ENCODE peak calls at places on chromosomes 1 and 21, in six cellular contexts. One of them, this sample, is unnamed. For H3K9me3 and H3K27me3, the result is how much of the 10 kb centered on the place peaks cover.

GRCh38 chr1:43850599-43851233 is 82.9 kb upstream of the ARTN start:
- DNase-seq in lower lobe of right lung: no peak
- DNase-seq in CD8-positive, alpha-beta T cell: no peak
- DNase-seq in fibroblast of lung: no peak
- DNase-seq in breast epithelium: no peak
- DNase-seq in pancreas: no peak
- DNase-seq in this sample: no peak

GRCh38 chr1:166827426-166827825 is 11.8 kb upstream of the POGK start:
- DNase-seq in lower lobe of right lung: no peak
- DNase-seq in fibroblast of lung: no peak
- DNase-seq in breast epithelium: no peak
- DNase-seq in pancreas: no peak
- DNase-seq in CD8-positive, alpha-beta T cell: no peak
- DNase-seq in this sample: no peak

GRCh38 chr1:67514299-67514698 is 84.1 kb upstream of the SERBP1 start:
- DNase-seq in breast epithelium: no peak
- DNase-seq in lower lobe of right lung: no peak
- DNase-seq in pancreas: no peak
- DNase-seq in fibroblast of lung: no peak
- DNase-seq in CD8-positive, alpha-beta T cell: no peak
- DNase-seq in this sample: no peak

GRCh38 chr1:245177071-245177900 is 22.5 kb downstream of the KIF26B start:
- DNase-seq in breast epithelium: no peak
- DNase-seq in lower lobe of right lung: no peak
- DNase-seq in CD8-positive, alpha-beta T cell: no peak
- DNase-seq in fibroblast of lung: no peak
- DNase-seq in pancreas: no peak
- DNase-seq in this sample: no peak

GRCh38 chr1:8424539-8425116 is 106.7 kb downstream of the SLC45A1 start:
- DNase-seq in breast epithelium: no peak
- DNase-seq in pancreas: peak
- DNase-seq in CD8-positive, alpha-beta T cell: peak
- DNase-seq in fibroblast of lung: no peak
- DNase-seq in lower lobe of right lung: peak
- DNase-seq in this sample: peak

GRCh38 chr1:243447844-243448243 is 192.0 kb downstream of the SDCCAG8 start:
- DNase-seq in lower lobe of right lung: no peak
- DNase-seq in fibroblast of lung: no peak
- DNase-seq in pancreas: no peak
- DNase-seq in breast epithelium: no peak
- DNase-seq in CD8-positive, alpha-beta T cell: no peak
- DNase-seq in this sample: no peak

GRCh38 chr1:31803610-31804009 is 12.2 kb downstream of the SPOCD1 start:
- DNase-seq in breast epithelium: no peak
- DNase-seq in fibroblast of lung: no peak
- DNase-seq in lower lobe of right lung: no peak
- DNase-seq in CD8-positive, alpha-beta T cell: no peak
- DNase-seq in pancreas: no peak
- DNase-seq in this sample: no peak

GRCh38 chr1:9275567-9276034 is 17.1 kb upstream of the SPSB1 start:
- DNase-seq in lower lobe of right lung: peak
- DNase-seq in CD8-positive, alpha-beta T cell: peak
- DNase-seq in fibroblast of lung: peak
- DNase-seq in breast epithelium: no peak
- DNase-seq in pancreas: no peak
- DNase-seq in this sample: no peak

GRCh38 chr1:58883037-58883887 is 99.4 kb upstream of the JUN start:
- DNase-seq in lower lobe of right lung: peak
- DNase-seq in CD8-positive, alpha-beta T cell: no peak
- DNase-seq in fibroblast of lung: peak
- DNase-seq in pancreas: peak
- DNase-seq in breast epithelium: no peak
- DNase-seq in this sample: peak

GRCh38 chr1:89126602-89127001 is 688 bp upstream of the GBP2 start:
- DNase-seq in fibroblast of lung: no peak
- DNase-seq in lower lobe of right lung: no peak
- DNase-seq in CD8-positive, alpha-beta T cell: peak
- DNase-seq in breast epithelium: no peak
- DNase-seq in pancreas: no peak
- DNase-seq in this sample: no peak

DNA sequence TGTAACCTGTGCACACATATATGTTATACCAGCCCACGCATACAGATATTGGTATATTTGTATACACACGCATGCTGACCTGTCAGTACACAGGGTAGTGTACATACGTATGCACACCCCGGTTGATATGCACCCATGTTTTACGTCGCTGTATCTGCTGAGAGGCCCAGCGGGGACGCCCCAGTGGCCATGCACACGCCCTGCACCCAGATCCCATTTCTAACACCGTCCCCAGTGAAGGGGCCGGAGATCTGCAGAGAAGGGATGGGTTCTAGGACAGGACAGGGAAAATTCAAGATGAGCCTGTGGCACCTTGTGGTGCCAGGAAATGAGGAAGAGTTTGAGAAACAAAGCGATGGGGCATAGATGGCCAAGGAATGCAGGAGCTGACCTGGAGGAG is 57.2 kb upstream of the TTC34 start:
- DNase-seq in pancreas: no peak
- DNase-seq in breast epithelium: no peak
- DNase-seq in fibroblast of lung: no peak
- DNase-seq in lower lobe of right lung: no peak
- DNase-seq in CD8-positive, alpha-beta T cell: no peak
- DNase-seq in this sample: no peak
- H3K9me3 ChIP-seq in pancreas: under half
- H3K9me3 ChIP-seq in breast epithelium: under half
- H3K9me3 ChIP-seq in fibroblast of lung: under half
- H3K9me3 ChIP-seq in lower lobe of right lung: under half
- H3K9me3 ChIP-seq in CD8-positive, alpha-beta T cell: under half
- H3K9me3 ChIP-seq in this sample: under half

GRCh38 chr1:156853761-156854160 is 5.2 kb downstream of the INSRR start:
- DNase-seq in CD8-positive, alpha-beta T cell: no peak
- DNase-seq in fibroblast of lung: no peak
- DNase-seq in breast epithelium: no peak
- DNase-seq in lower lobe of right lung: no peak
- DNase-seq in pancreas: no peak
- DNase-seq in this sample: no peak
- H3K27me3 ChIP-seq in CD8-positive, alpha-beta T cell: under half
- H3K27me3 ChIP-seq in fibroblast of lung: half or more
- H3K27me3 ChIP-seq in breast epithelium: under half
- H3K27me3 ChIP-seq in lower lobe of right lung: under half
- H3K27me3 ChIP-seq in pancreas: under half
- H3K27me3 ChIP-seq in this sample: under half

GRCh38 chr21:45506241-45506817 is 35.9 kb downstream of the SLC19A1 start:
- DNase-seq in CD8-positive, alpha-beta T cell: peak
- DNase-seq in fibroblast of lung: no peak
- DNase-seq in breast epithelium: no peak
- DNase-seq in pancreas: no peak
- DNase-seq in lower lobe of right lung: peak
- DNase-seq in this sample: peak
- H3K27ac ChIP-seq in CD8-positive, alpha-beta T cell: no peak
- H3K27ac ChIP-seq in fibroblast of lung: no peak
- H3K27ac ChIP-seq in breast epithelium: no peak
- H3K27ac ChIP-seq in pancreas: no peak
- H3K27ac ChIP-seq in lower lobe of right lung: no peak
- H3K27ac ChIP-seq in this sample: no peak

GRCh38 chr1:2896824-2897223 is 95.3 kb upstream of the TTC34 start:
- DNase-seq in lower lobe of right lung: no peak
- DNase-seq in fibroblast of lung: no peak
- DNase-seq in CD8-positive, alpha-beta T cell: no peak
- DNase-seq in breast epithelium: no peak
- DNase-seq in pancreas: no peak
- DNase-seq in this sample: no peak

GRCh38 chr1:2890221-2890850 is 88.8 kb upstream of the TTC34 start:
- DNase-seq in CD8-positive, alpha-beta T cell: no peak
- DNase-seq in fibroblast of lung: no peak
- DNase-seq in breast epithelium: no peak
- DNase-seq in lower lobe of right lung: no peak
- DNase-seq in pancreas: no peak
- DNase-seq in this sample: no peak

GRCh38 chr1:2894381-2895041 is 93.0 kb upstream of the TTC34 start:
- DNase-seq in CD8-positive, alpha-beta T cell: peak
- DNase-seq in lower lobe of right lung: no peak
- DNase-seq in pancreas: no peak
- DNase-seq in fibroblast of lung: no peak
- DNase-seq in breast epithelium: no peak
- DNase-seq in this sample: no peak

GRCh38 chr1:2888281-2888845 is 86.9 kb upstream of the TTC34 start:
- DNase-seq in breast epithelium: no peak
- DNase-seq in lower lobe of right lung: no peak
- DNase-seq in fibroblast of lung: no peak
- DNase-seq in CD8-positive, alpha-beta T cell: no peak
- DNase-seq in pancreas: no peak
- DNase-seq in this sample: no peak

DNA sequence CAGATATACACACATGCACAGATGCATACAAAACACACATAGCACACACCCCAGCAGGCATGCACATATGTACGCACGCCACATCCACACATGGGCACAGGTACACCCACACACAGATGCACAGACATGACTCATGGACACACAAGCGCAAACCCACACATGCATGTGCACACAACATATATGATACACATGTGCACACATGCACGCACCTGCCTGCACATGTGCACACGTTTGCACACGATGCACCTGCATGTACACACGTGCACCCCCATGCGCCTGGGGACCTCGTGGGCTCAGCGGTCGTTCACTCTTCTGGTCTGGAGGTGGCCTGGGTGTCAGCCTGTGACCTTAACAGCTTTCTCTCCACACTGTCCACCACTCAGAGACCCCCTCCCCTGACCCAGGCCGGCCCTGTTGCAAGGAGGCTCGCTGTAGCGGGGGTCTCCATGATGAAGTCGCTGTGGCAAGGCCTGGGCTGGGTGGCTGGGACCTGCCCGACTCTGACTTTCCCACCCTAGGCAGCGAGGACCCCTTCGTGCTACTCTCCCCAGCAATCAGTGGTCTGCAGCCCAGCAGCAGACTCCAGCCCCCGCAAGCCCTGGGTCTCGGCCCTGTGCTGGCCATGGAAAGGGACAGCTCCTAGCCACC is 92.1 kb upstream of the TTC34 start:
- DNase-seq in lower lobe of right lung: no peak
- DNase-seq in breast epithelium: no peak
- DNase-seq in fibroblast of lung: no peak
- DNase-seq in pancreas: no peak
- DNase-seq in CD8-positive, alpha-beta T cell: no peak
- DNase-seq in this sample: no peak
- H3K9me3 ChIP-seq in lower lobe of right lung: under half
- H3K9me3 ChIP-seq in breast epithelium: under half
- H3K9me3 ChIP-seq in fibroblast of lung: under half
- H3K9me3 ChIP-seq in pancreas: under half
- H3K9me3 ChIP-seq in CD8-positive, alpha-beta T cell: under half
- H3K9me3 ChIP-seq in this sample: under half

GRCh38 chr1:3654549-3655281 is 2.4 kb downstream of the TP73 start:
- DNase-seq in pancreas: no peak
- DNase-seq in breast epithelium: peak
- DNase-seq in fibroblast of lung: no peak
- DNase-seq in CD8-positive, alpha-beta T cell: no peak
- DNase-seq in lower lobe of right lung: no peak
- DNase-seq in this sample: no peak
- H3K27me3 ChIP-seq in pancreas: under half
- H3K27me3 ChIP-seq in breast epithelium: half or more
- H3K27me3 ChIP-seq in fibroblast of lung: under half
- H3K27me3 ChIP-seq in CD8-positive, alpha-beta T cell: under half
- H3K27me3 ChIP-seq in lower lobe of right lung: half or more
- H3K27me3 ChIP-seq in this sample: under half